ENCODE peak calls at places on chromosomes 7 and 10, in four cellular contexts. Z is prostate gland, I is adrenal gland, P is stomach. D is an unnamed sample.

GRCh38 chr10:70333268-70333667 is 49.2 kb downstream of the LRRC20 start:
- DNase-seq in Z (no peak), I (no peak), P (no peak), D (no peak)

GRCh38 chr7:140230862-140231778 is 54.3 kb upstream of the KDM7A start:
- DNase-seq in Z (peak; percentile 53), I (peak; percentile 29), P (peak; percentile 62), D (no peak)

GRCh38 chr7:107971100-107971499 is 31.9 kb downstream of the LAMB1 start:
- DNase-seq in Z (no peak), I (no peak), P (no peak), D (no peak)

GRCh38 chr7:105264707-105265106 is 124.0 kb downstream of the SRPK2 start:
- DNase-seq in Z (no peak), I (no peak), P (no peak), D (no peak)

GRCh38 chr10:52597189-52597863 is 175.3 kb downstream of the MBL2 start:
- DNase-seq in Z (no peak), I (no peak), P (no peak), D (no peak)

GRCh38 chr7:95180-95862 is 97.0 kb upstream of the FAM20C start:
- DNase-seq in Z (no peak), I (no peak), P (no peak), D (no peak)

GRCh38 chr7:24715661-24716479 is 41.4 kb downstream of the GSDME start:
- DNase-seq in Z (no peak), I (no peak), P (no peak), D (peak; percentile 66)

GRCh38 chr7:22433710-22434460 is 66.1 kb downstream of the STEAP1B start:
- DNase-seq in Z (no peak), I (peak; percentile 42), P (no peak), D (no peak)

GRCh38 chr10:74824184-74825032 is 2.0 kb upstream of the KAT6B start:
- DNase-seq in Z (peak; percentile 13), I (no peak), P (no peak), D (no peak)

GRCh38 chr7:73822319-73823173 is 8.2 kb upstream of the CLDN4 start:
- DNase-seq in Z (peak; percentile 59), I (peak; percentile 89), P (no peak), D (no peak)

GRCh38 chr7:98286093-98286525 is 4.6 kb downstream of the BRI3 start:
- DNase-seq in Z (no peak), I (peak; percentile 93), P (peak; percentile 62), D (no peak)

GRCh38 chr7:80142853-80143580 is 8.4 kb downstream of the GNAI1 start:
- DNase-seq in Z (no peak), I (no peak), P (no peak), D (no peak)

GRCh38 chr7:150972746-150973145 is 5.4 kb downstream of the KCNH2 start:
- DNase-seq in Z (no peak), I (no peak), P (no peak), D (no peak)

GRCh38 chr7:148238926-148239325 is 351.6 kb upstream of the C7orf33 start:
- DNase-seq in Z (no peak), I (peak; percentile 30), P (no peak), D (no peak)

GRCh38 chr7:135650831-135651573 is 11.3 kb upstream of the STMP1 start:
- DNase-seq in Z (no peak), I (no peak), P (no peak), D (no peak)

GRCh38 chr10:49500420-49500819 is 38.5 kb downstream of the ERCC6 start:
- DNase-seq in Z (no peak), I (no peak), P (no peak), D (no peak)

GRCh38 chr7:68691261-68692216 is 906.7 kb upstream of the AUTS2 start:
- DNase-seq in Z (no peak), I (peak; percentile 78), P (no peak), D (no peak)

GRCh38 chr10:63206997-63207952 is 74.1 kb downstream of the NRBF2 start:
- DNase-seq in Z (peak; percentile 35), I (peak; percentile 51), P (no peak), D (peak; percentile 56)

GRCh38 chr10:109932391-109932790 is 9.1 kb upstream of the XPNPEP1 start:
- DNase-seq in Z (no peak), I (no peak), P (no peak), D (no peak)

GRCh38 chr10:115657161-115657850 is 564.1 kb downstream of the ATRNL1 start:
- DNase-seq in Z (no peak), I (no peak), P (no peak), D (no peak)

GRCh38 chr7:50953820-50954219 is 171.1 kb upstream of the GRB10 start:
- DNase-seq in Z (no peak), I (no peak), P (no peak), D (no peak)

GRCh38 chr10:2079603-2080078 is 342.3 kb upstream of the ADARB2 start:
- DNase-seq in Z (no peak), I (no peak), P (no peak), D (no peak)

GRCh38 chr10:102117391-102118159 is 2.6 kb downstream of the LDB1 start:
- DNase-seq in Z (peak; percentile 82), I (peak; percentile 94), P (peak; percentile 91), D (peak; percentile 57)

GRCh38 chr7:128056901-128057300 is 25.7 kb upstream of the LRRC4 start:
- DNase-seq in Z (no peak), I (no peak), P (no peak), D (no peak)

GRCh38 chr7:106952658-106953231 is 87.7 kb downstream of the PIK3CG start:
- DNase-seq in Z (no peak), I (peak; percentile 31), P (no peak), D (no peak)

GRCh38 chr10:77824893-77825292 is 101.7 kb downstream of the DLG5 start:
- DNase-seq in Z (no peak), I (no peak), P (no peak), D (no peak)

GRCh38 chr7:297611-298374 is 7.8 kb downstream of the FOXL3 start:
- DNase-seq in Z (no peak), I (no peak), P (no peak), D (no peak)

DNA sequence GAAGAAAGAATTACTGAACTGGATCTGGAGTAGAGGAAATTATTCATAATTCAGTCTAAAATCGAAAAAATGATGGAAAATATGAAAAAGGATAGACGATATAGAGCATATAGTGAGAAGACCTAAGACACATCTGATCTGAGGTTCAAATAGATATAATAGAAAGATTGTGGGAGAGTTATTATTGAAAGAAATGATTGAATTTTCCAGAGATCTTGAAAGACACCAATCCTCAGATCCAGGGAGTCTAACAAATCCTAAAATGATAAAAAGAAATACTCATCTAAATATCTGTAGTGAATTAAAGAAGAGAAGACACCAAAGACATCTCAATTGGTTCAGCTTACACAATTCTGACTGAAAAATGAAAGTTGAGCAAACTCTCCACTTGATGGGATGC is 12.9 kb downstream of the TCAF1 start:
- DNase-seq in Z (no peak), I (no peak), P (no peak), D (no peak)
- H3K9me3 ChIP-seq in Z (no peaks in the 10 kb centered on the region), I (peaks cover 7% of the 10 kb centered on the region), P (no peaks in the 10 kb centered on the region), D (no peaks in the 10 kb centered on the region)

DNA sequence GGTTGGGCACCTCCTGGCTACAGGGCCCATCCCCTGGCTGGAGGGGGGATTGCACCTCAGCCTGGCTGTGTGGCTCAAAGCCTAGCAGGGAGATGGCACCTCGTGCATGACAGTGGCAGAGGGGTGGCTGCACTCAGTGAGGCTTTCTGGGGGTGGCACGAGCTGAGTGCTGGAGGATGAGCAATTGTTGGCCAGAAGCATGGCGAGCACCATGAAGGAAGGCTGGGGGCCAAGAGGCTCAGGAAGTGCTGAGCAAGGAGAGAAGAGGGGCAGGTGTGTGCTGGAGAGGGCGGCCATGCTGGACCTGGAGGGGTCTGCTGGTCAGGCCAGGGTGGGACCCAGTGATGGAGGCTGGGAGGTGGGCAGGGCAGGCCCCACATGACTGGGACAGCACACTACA is 65.4 kb downstream of the TCERG1L start:
- DNase-seq in Z (no peak), I (no peak), P (no peak), D (no peak)
- H3K9me3 ChIP-seq in Z (no peaks in the 10 kb centered on the region), I (no peaks in the 10 kb centered on the region), P (no peaks in the 10 kb centered on the region), D (no peaks in the 10 kb centered on the region)

DNA sequence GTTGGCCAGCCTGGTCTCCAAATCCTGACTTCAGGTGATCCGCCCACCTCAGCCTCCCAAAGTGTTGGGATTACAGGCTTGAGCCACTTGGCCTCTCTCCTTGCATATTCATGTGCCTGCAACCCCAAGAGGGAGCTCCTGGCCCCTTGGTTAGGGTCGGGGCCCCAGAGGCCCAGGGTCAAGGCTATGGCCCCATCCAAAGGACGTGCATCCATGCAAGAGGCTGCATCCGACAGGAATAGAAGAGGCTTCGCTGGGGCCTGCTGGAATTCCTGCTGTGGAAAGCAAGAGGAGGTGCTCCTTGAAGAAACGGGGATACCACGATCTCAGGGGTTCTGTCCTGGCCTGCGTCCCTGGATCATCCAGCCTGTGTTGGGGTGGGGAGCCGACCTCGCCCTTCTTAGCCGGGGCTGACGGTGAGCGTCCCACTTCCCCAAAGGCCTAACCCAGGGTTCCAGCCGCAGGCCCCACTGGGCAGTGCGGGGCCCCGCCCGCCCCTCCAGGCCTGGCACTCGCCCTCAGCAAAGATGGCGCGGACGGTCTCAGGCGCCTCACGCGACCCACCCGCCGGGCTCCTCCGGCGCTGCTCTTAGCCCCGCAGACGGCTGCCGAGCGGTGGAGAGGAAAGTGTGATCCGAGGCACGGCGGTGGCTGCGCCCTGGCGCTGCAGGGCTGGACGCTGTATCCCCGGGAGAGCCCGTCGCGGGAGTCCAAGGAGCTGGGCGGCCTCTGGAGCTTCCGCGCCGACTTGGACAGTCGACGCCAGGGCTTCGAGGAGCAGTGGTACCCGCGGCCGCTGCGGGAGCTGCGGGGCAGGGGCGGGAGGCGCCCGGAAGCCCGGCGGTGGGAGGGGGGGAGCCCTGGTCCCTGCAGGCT is 54.7 kb downstream of the ZNF727 start:
- DNase-seq in Z (no peak), I (no peak), P (no peak), D (no peak)
- H3K9me3 ChIP-seq in Z (no peaks in the 10 kb centered on the region), I (no peaks in the 10 kb centered on the region), P (peaks cover 40% of the 10 kb centered on the region), D (peaks cover 6% of the 10 kb centered on the region)

DNA sequence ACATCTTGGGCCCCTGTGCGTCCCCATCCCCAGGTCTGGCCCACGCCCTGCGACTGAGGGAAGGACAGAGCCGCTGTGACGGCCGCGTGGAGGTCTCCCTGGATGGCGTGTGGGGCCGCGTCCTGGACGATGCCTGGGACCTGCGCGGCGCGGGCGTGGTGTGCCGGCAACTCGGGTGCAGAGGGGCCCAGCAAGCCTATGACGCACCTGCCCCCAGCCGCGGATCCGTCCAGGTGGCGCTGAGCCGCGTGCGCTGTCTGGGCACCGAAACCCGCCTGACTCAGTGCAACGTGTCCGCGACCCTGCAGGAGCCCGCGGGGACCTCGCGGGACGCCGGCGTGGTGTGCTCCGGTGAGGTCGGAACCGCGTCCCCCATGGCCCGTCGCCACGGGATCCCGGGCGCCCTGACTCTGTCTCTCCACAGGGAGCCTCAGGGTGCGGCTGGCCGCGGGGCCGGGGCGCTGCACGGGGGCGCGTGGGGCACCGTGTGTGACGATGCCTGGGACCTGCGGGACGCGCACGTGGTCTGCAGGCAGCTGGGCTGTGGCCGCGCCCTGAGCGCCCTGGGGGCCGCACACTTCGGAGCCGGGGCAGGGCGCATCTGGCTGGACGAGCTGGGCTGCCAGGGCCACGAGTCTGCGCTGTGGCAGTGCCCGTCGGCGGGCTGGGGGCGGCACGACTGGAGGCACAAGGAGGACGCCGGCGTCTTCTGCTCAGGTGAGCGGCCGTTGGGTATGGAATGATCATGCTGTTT is 5.9 kb downstream of the SCART1 start:
- DNase-seq in Z (no peak), I (peak; percentile 6), P (peak; percentile 25), D (no peak)
- H3K9me3 ChIP-seq in Z (no peaks in the 10 kb centered on the region), I (no peaks in the 10 kb centered on the region), P (no peaks in the 10 kb centered on the region), D (no peaks in the 10 kb centered on the region)